ENCODE peak calls at places on chromosomes 6 and 20, in four cellular contexts. E is A549, O is AG04450, V is tibial nerve. P is an unnamed sample. For H3K9me3, the result is how much of the 10 kb centered on the place peaks cover.

GRCh38 chr20:51022803-51023616 is at the start of gene KCNG1:
- DNase-seq in E (peak), O (no peak), V (no peak), P (no peak)

GRCh38 chr6:82875573-82876185 is 190.0 kb downstream of the UBE3D start:
- DNase-seq in O (peak), E (peak), V (no peak), P (no peak)

GRCh38 chr20:17036546-17036945 is 190.3 kb upstream of the PCSK2 start:
- DNase-seq in O (no peak), E (no peak), V (no peak), P (no peak)

GRCh38 chr6:161618816-161619454 is 345.1 kb upstream of the AGPAT4 start:
- DNase-seq in O (no peak), V (peak), E (peak), P (no peak)

GRCh38 chr6:111841822-111842221 is 31.4 kb downstream of the FYN start:
- DNase-seq in V (peak), E (no peak), O (no peak), P (no peak)

GRCh38 chr6:132054525-132054924 is 103.4 kb upstream of the CCN2 start:
- DNase-seq in V (no peak), O (peak), E (no peak), P (no peak)

GRCh38 chr20:10111144-10111771 is 76.5 kb downstream of the ANKEF1 start:
- DNase-seq in V (no peak), O (no peak), E (no peak), P (no peak)

GRCh38 chr20:41169184-41169690 is 31.9 kb downstream of the PLCG1 start:
- DNase-seq in V (no peak), E (no peak), O (no peak), P (no peak)

GRCh38 chr6:20173833-20174796 is 38.2 kb downstream of the MBOAT1 start:
- DNase-seq in O (no peak), V (no peak), E (no peak), P (no peak)

GRCh38 chr20:24694157-24694726 is 224.8 kb downstream of the SYNDIG1 start:
- DNase-seq in O (no peak), E (no peak), V (no peak), P (no peak)

GRCh38 chr6:64714073-64714472 is 993.0 kb downstream of the EYS start:
- DNase-seq in O (no peak), E (no peak), V (no peak), P (no peak)

GRCh38 chr6:91340998-91341397 is 754.1 kb upstream of the MAP3K7 start:
- DNase-seq in O (no peak), E (no peak), V (no peak), P (no peak)

GRCh38 chr20:49415005-49415663 is 67.3 kb downstream of the KCNB1 start:
- DNase-seq in O (no peak), V (no peak), E (no peak), P (no peak)

GRCh38 chr6:83352413-83352812 is 78.4 kb downstream of the ME1 start:
- DNase-seq in V (no peak), O (no peak), E (no peak), P (no peak)

GRCh38 chr6:25623874-25624273 is 28.1 kb upstream of the SCGN start:
- DNase-seq in O (no peak), V (no peak), E (no peak), P (no peak)

GRCh38 chr20:63552481-63553249 is 1.3 kb upstream of the FNDC11 start:
- DNase-seq in V (no peak), E (no peak), O (no peak), P (no peak)

GRCh38 chr6:42742116-42742894 is 3.6 kb downstream of the TBCC start:
- DNase-seq in V (no peak), O (no peak), E (no peak), P (no peak)

GRCh38 chr20:21798384-21798783 is 92.9 kb downstream of the PAX1 start:
- DNase-seq in O (no peak), V (no peak), E (no peak), P (no peak)

GRCh38 chr20:57223648-57224489 is 42.6 kb downstream of the BMP7 start:
- DNase-seq in E (no peak), V (peak), O (no peak), P (no peak)

GRCh38 chr6:41072836-41073202 is at the start of gene NFYA:
- DNase-seq in O (no peak), V (peak), E (no peak), P (no peak)

GRCh38 chr6:17867880-17868279 is 119.6 kb downstream of the KIF13A start:
- DNase-seq in O (no peak), V (no peak), E (no peak), P (no peak)

GRCh38 chr6:158311193-158311592 is 1.1 kb upstream of the TULP4 start:
- DNase-seq in O (no peak), E (no peak), V (peak), P (no peak)

GRCh38 chr6:168452685-168453377 is 11.8 kb downstream of the SMOC2 start:
- DNase-seq in V (no peak), E (no peak), O (no peak), P (peak)

GRCh38 chr6:148037496-148037895 is 305.1 kb upstream of the SASH1 start:
- DNase-seq in E (no peak), V (no peak), O (no peak), P (no peak)

GRCh38 chr6:167396659-167397490 is 72.0 kb downstream of the TTLL2 start:
- DNase-seq in O (no peak), E (no peak), V (no peak), P (no peak)

GRCh38 chr6:11276911-11277274 is 44.4 kb upstream of the NEDD9 start:
- DNase-seq in E (no peak), V (no peak), O (no peak), P (no peak)

GRCh38 chr20:63690001-63690897 is 6.2 kb upstream of the TNFRSF6B start:
- DNase-seq in E (no peak), V (no peak), O (no peak), P (no peak)

GRCh38 chr6:108473197-108473596 is 87.5 kb upstream of the FOXO3 start:
- DNase-seq in O (no peak), E (no peak), V (no peak), P (no peak)

GRCh38 chr6:137867685-137868509 is 838 bp downstream of the TNFAIP3 start:
- DNase-seq in O (no peak), V (no peak), E (no peak), P (no peak)

GRCh38 chr20:49278817-49279676 is 1.2 kb upstream of the ZNFX1 start:
- DNase-seq in E (peak), V (no peak), O (no peak), P (no peak)

GRCh38 chr6:3208096-3208774 is 19.2 kb downstream of the TUBB2B start:
- DNase-seq in V (peak), O (peak), E (no peak), P (peak)

GRCh38 chr6:46078294-46078693 is 51.5 kb upstream of the ENPP4 start:
- DNase-seq in E (no peak), O (no peak), V (no peak), P (no peak)

GRCh38 chr6:115830895-115831294 is 229.8 kb downstream of the FRK start:
- DNase-seq in V (no peak), E (peak), O (no peak), P (no peak)

GRCh38 chr6:99846021-99846420 is 148.0 kb downstream of the MCHR2 start:
- DNase-seq in V (no peak), E (no peak), O (no peak), P (no peak)

GRCh38 chr6:27452496-27452897 is 20.4 kb downstream of the ZNF184 start:
- DNase-seq in E (peak), O (no peak), V (no peak), P (no peak)

GRCh38 chr6:27448456-27448855 is 24.4 kb downstream of the ZNF184 start:
- DNase-seq in O (no peak), E (no peak), V (no peak), P (no peak)

DNA sequence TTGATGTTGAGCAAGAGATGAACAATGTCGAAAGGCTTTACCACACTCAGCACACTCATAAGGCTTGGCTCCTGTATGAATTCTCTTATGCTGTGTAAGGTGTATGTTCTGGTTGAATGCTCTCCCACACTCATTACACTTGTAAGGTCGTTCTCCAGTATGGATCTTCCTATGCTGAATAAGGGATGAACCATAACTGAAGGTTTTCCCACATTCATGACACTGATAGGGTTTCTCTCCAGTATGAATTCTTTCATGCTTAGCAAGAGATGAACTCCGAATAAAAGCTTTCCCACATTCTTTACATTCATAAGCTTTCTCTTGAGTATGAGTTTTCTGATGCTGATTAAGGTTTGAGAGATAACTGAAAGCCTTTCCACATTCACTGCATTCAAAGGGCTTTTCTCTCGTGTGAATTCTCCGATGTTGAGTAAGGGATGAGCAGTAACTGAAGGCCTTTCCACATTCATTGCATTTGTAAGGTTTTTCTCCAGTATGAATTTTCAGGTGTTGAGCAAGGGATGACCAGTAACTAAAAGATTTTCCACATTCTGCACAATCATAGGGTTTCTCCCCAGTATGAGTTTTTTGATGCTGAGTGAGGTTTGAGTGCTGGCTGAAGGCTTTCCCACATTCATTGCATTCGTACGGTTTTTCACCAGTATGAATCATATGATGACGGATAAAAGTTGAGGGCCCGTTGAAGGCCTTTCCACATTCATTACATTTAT is 21.1 kb downstream of the ZNF184 start:
- DNase-seq in O (no peak), V (no peak), E (no peak), P (no peak)
- H3K9me3 ChIP-seq in O (under half), V (under half), E (half or more), P (half or more)

GRCh38 chr20:30811896-30812671 is 445.4 kb upstream of the DEFB115 start:
- DNase-seq in O (no peak), E (no peak), V (no peak), P (no peak)

GRCh38 chr20:30815577-30816181 is 441.8 kb upstream of the DEFB115 start:
- DNase-seq in V (no peak), O (no peak), E (no peak), P (no peak)

GRCh38 chr20:30812739-30813411 is 444.6 kb upstream of the DEFB115 start:
- DNase-seq in O (no peak), E (no peak), V (no peak), P (no peak)

DNA sequence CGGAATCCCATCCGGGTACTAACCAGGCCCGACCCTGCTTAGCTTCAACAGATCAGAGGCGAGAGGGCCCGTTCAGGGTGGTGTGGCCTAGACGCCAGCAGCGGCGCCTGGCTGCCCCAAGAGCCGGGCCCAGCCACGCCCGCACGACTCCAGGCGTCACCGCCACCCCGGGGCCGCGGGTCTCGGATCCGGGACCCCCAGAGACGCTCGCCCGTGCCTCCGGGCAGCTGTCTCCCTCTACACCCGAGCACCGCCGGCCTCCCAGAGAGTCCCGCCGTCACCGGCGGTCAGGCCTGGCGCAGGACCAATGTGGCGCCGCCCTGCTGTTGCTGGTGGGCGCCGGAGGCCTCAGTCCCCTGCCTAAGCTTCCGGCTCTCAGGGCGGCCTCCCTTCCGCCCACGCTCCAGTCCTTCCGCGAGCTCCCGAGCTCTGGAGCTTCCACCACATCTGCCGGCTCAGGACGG is 441.2 kb upstream of the DEFB115 start:
- DNase-seq in O (no peak), E (no peak), V (no peak), P (no peak)
- H3K9me3 ChIP-seq in O (under half), E (under half), V (under half), P (under half)

GRCh38 chr6:126261792-126262421 is 78.0 kb upstream of the CENPW start:
- DNase-seq in V (no peak), E (no peak), O (no peak), P (no peak)

GRCh38 chr6:126252154-126252553 is 87.8 kb upstream of the CENPW start:
- DNase-seq in V (no peak), O (no peak), E (peak), P (no peak)

GRCh38 chr6:126253421-126253820 is 86.5 kb upstream of the CENPW start:
- DNase-seq in E (no peak), O (no peak), V (no peak), P (no peak)

GRCh38 chr6:126258150-126258549 is 81.8 kb upstream of the CENPW start:
- DNase-seq in O (no peak), V (no peak), E (no peak), P (no peak)
- H3K9me3 ChIP-seq in O (under half), V (under half), E (under half), P (under half)

GRCh38 chr20:15387228-15387627 is 1049.8 kb upstream of the FLRT3 start:
- DNase-seq in E (no peak), O (no peak), V (no peak), P (no peak)
- H3K9me3 ChIP-seq in E (under half), O (under half), V (under half), P (under half)

GRCh38 chr20:59787186-59787890 is 146.1 kb downstream of the SYCP2 start:
- DNase-seq in V (peak), E (no peak), O (no peak), P (no peak)

GRCh38 chr20:59790388-59790787 is 143.0 kb downstream of the SYCP2 start:
- DNase-seq in V (no peak), O (no peak), E (no peak), P (no peak)

GRCh38 chr20:59788196-59788735 is 145.2 kb downstream of the SYCP2 start:
- DNase-seq in V (no peak), O (no peak), E (no peak), P (no peak)

GRCh38 chr20:59789641-59790040 is 143.8 kb downstream of the SYCP2 start:
- DNase-seq in O (no peak), E (no peak), V (peak), P (no peak)

GRCh38 chr20:59788811-59789210 is 144.6 kb downstream of the SYCP2 start:
- DNase-seq in O (no peak), E (no peak), V (no peak), P (no peak)
- H3K9me3 ChIP-seq in O (under half), E (under half), V (under half), P (under half)

GRCh38 chr6:44022671-44023352 is 104.4 kb downstream of the MRPL14 start:
- DNase-seq in O (no peak), E (no peak), V (no peak), P (no peak)
- H3K9me3 ChIP-seq in O (under half), E (under half), V (under half), P (under half)

DNA sequence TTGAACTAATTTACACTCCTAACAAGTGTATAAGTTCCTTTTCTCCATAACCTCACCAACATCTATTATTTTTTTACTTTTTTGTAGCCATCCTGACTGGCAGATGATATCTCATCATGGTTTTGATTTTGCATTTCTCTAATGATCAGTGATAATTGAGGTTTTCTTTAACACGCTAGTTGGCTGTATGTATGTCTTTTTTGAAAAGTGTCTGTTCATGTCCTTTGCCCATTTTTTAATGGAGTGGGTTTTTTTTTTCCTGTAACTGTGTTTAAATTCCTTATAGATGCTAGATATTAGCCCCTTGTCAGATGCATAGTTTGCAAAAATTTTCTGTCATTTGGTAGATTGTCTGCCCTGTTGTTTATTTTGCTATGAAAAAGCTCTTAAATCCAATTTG is 39.6 kb upstream of the TRIM39 start:
- DNase-seq in O (no peak), V (no peak), E (no peak), P (no peak)
- H3K9me3 ChIP-seq in O (under half), V (under half), E (half or more), P (half or more)

GRCh38 chr6:37974943-37975342 is 155.4 kb downstream of the ZFAND3 start:
- DNase-seq in E (no peak), V (no peak), O (no peak), P (no peak)
- H3K9me3 ChIP-seq in E (under half), V (under half), O (under half), P (under half)

GRCh38 chr20:61135266-61135665 is 116.8 kb upstream of the CDH4 start:
- DNase-seq in E (no peak), V (no peak), O (no peak), P (no peak)

GRCh38 chr20:61135966-61136365 is 116.1 kb upstream of the CDH4 start:
- DNase-seq in O (no peak), V (no peak), E (no peak), P (no peak)

GRCh38 chr20:61146006-61146405 is 106.1 kb upstream of the CDH4 start:
- DNase-seq in O (no peak), E (no peak), V (no peak), P (no peak)

DNA sequence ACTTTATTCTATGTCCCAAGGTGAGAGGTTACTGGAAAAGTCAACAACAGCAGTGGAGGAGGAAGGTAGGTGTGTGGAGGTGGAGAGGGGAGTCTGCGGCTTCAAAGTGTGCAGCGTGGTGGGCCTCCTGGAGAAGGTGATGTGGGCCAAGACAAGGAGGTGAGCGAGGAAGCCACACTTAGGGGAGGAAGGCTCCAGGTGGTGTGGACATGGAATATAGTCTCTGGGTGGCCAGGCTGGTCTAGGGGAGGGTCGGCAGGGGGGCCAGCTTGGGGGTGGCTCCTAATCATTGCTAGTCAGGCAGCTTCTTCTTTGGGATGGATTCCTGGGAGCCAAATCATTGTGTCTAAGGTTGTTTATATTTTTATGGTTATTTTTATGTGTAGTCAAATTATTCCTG is 111.5 kb upstream of the CDH4 start:
- DNase-seq in O (no peak), E (no peak), V (no peak), P (no peak)
- H3K9me3 ChIP-seq in O (under half), E (under half), V (under half), P (under half)

P was measured in ascending aorta.